ENCODE peak calls at places on chromosomes 11 and 22, in eight cellular contexts. W, R, M, O, K, T, N and J are unnamed samples.

GRCh38 chr11:95559899-95560298 is 229.7 kb downstream of the FAM76B start:
- DNase-seq in W (no peak), R (no peak), M (no peak), O (no peak), K (no peak), T (no peak), N (no peak), J (no peak)

GRCh38 chr11:2299773-2300172 is 1.9 kb downstream of the C11orf21 start:
- DNase-seq in W (no peak), R (no peak), M (no peak), O (no peak), K (no peak), T (no peak), N (peak), J (no peak)

GRCh38 chr22:21569459-21570161 is 2.1 kb downstream of the UBE2L3 start:
- DNase-seq in W (no peak), R (no peak), M (no peak), O (no peak), K (no peak), T (no peak), N (no peak), J (no peak)

GRCh38 chr11:39236916-39237315 is 2222.5 kb downstream of the LRRC4C start:
- DNase-seq in W (no peak), R (no peak), M (no peak), O (no peak), K (no peak), T (no peak), N (no peak), J (no peak)

GRCh38 chr11:62545437-62546243 is 966 bp downstream of the AHNAK start:
- DNase-seq in W (peak), R (peak), M (peak), O (peak), K (peak), T (peak), N (peak), J (peak)

GRCh38 chr22:20918663-20919220 is 1.5 kb downstream of the CRKL start:
- DNase-seq in W (no peak), R (peak), M (no peak), O (no peak), K (no peak), T (no peak), N (no peak), J (no peak)

GRCh38 chr11:75189911-75190310 is 39.0 kb downstream of the SLCO2B1 start:
- DNase-seq in W (peak), R (no peak), M (no peak), O (no peak), K (no peak), T (no peak), N (no peak), J (no peak)

GRCh38 chr11:2267871-2268825 is 2.2 kb downstream of the ASCL2 start:
- DNase-seq in W (no peak), R (no peak), M (no peak), O (no peak), K (no peak), T (no peak), N (peak), J (no peak)

GRCh38 chr22:21014202-21015050 is 539 bp upstream of the P2RX6 start:
- DNase-seq in W (peak), R (peak), M (peak), O (peak), K (peak), T (peak), N (peak), J (peak)

GRCh38 chr22:49892226-49892899 is 25.9 kb downstream of the ALG12 start:
- DNase-seq in W (no peak), R (no peak), M (no peak), O (no peak), K (no peak), T (no peak), N (no peak), J (no peak)

GRCh38 chr11:118913411-118914125 is 12.2 kb downstream of the BCL9L start:
- DNase-seq in W (no peak), R (no peak), M (no peak), O (no peak), K (peak), T (peak), N (peak), J (no peak)